ENCODE peak calls at places on chromosomes 13 and 19, in seven cellular contexts. T is fibroblast of mammary gland; H is NCI-H2227 treated with DMSO at 0.1 percent for 48 hours; D is activated CD4-positive, alpha-beta T cell treated with anti-CD3 and anti-CD28 coated beads, Interleukin-2, amount 50 U/mL, for 4 hours; O is tibial nerve; C is NCI-H345; V is NCI-H748 treated with DMSO at 0.1 percent for 48 hours. Y is an unnamed sample.

GRCh38 chr19:39951065-39951650 is 16.7 kb upstream of the FCGBP start:
- DNase-seq in C (no peak), T (no peak), V (no peak), O (no peak), H (no peak), D (no peak), Y (no peak)

GRCh38 chr19:5966215-5966614 is 11.7 kb downstream of the RANBP3 start:
- DNase-seq in T (peak; percentile 79), H (no peak), O (no peak), C (no peak), V (no peak), D (no peak), Y (no peak)

GRCh38 chr19:15288146-15288963 is 44.0 kb downstream of the BRD4 start:
- DNase-seq in C (peak; percentile 56), T (peak; percentile 55), D (no peak), O (no peak), V (no peak), H (no peak), Y (no peak)

GRCh38 chr19:17948967-17949930 is 16.4 kb downstream of the CCDC124 start:
- DNase-seq in C (no peak), O (no peak), T (no peak), H (no peak), V (no peak), D (no peak), Y (peak; percentile 12)

GRCh38 chr19:39587496-39587895 is 14.8 kb upstream of the LGALS13 start:
- DNase-seq in H (no peak), V (no peak), O (no peak), C (no peak), T (no peak), D (no peak), Y (no peak)

GRCh38 chr19:2042485-2043268 is 8.4 kb downstream of the MKNK2 start:
- DNase-seq in H (no peak), O (no peak), V (no peak), C (no peak), T (no peak), D (no peak), Y (no peak)

GRCh38 chr19:48819366-48819816 is 8.6 kb upstream of the BCAT2 start:
- DNase-seq in H (no peak), O (peak; percentile 96), C (no peak), T (peak; percentile 94), V (no peak), D (no peak), Y (no peak)

GRCh38 chr19:4375620-4376228 is 24.6 kb downstream of the SH3GL1 start:
- DNase-seq in O (no peak), V (no peak), H (no peak), T (peak; percentile 84), D (no peak), C (peak; percentile 36), Y (no peak)

GRCh38 chr13:47233734-47234133 is 336.9 kb upstream of the HTR2A start:
- DNase-seq in H (no peak), C (no peak), O (no peak), T (peak; percentile 55), V (no peak), D (no peak), Y (no peak)

GRCh38 chr19:8355631-8356402 is 8.1 kb upstream of the ANGPTL4 start:
- DNase-seq in C (no peak), V (no peak), D (no peak), O (peak; percentile 64), H (no peak), T (peak; percentile 100), Y (no peak)

GRCh38 chr19:35986111-35986510 is 8.9 kb upstream of the SDHAF1 start:
- DNase-seq in T (no peak), O (no peak), V (no peak), C (no peak), D (no peak), H (no peak), Y (no peak)

GRCh38 chr13:42906257-42906656 is 85.8 kb downstream of the EPSTI1 start:
- DNase-seq in V (no peak), D (no peak), H (no peak), O (no peak), C (no peak), T (no peak), Y (no peak)

GRCh38 chr19:55614711-55615552 is 9.4 kb downstream of the ZNF784 start:
- DNase-seq in V (no peak), H (no peak), T (no peak), D (no peak), C (no peak), O (no peak), Y (no peak)

GRCh38 chr19:56566904-56567273 is 379 bp upstream of the ZNF470 start:
- DNase-seq in T (peak; percentile 39), D (peak; percentile 10), V (peak; percentile 41), H (peak; percentile 90), C (peak; percentile 30), O (peak; percentile 33), Y (peak; percentile 23)

GRCh38 chr13:110340812-110341444 is 33.8 kb downstream of the COL4A2 start:
- DNase-seq in C (no peak), D (peak; percentile 36), T (peak; percentile 34), V (no peak), H (no peak), O (peak; percentile 34), Y (peak; percentile 25)

GRCh38 chr13:41905600-41906254 is 55.2 kb downstream of the VWA8 start:
- DNase-seq in V (peak; percentile 5), O (no peak), T (peak; percentile 68), D (no peak), H (no peak), C (peak; percentile 24), Y (no peak)

GRCh38 chr19:53813996-53814395 is 10.1 kb downstream of the NLRP12 start:
- DNase-seq in O (no peak), C (no peak), V (no peak), D (no peak), T (peak; percentile 88), H (no peak), Y (no peak)

GRCh38 chr13:91643394-91643793 is 245.0 kb downstream of the GPC5 start:
- DNase-seq in H (no peak), T (no peak), O (no peak), D (no peak), V (no peak), C (no peak), Y (no peak)

GRCh38 chr19:44635581-44636438 is 7.9 kb upstream of the PVR start:
- DNase-seq in H (no peak), O (no peak), T (peak; percentile 33), V (no peak), D (no peak), C (no peak), Y (no peak)

GRCh38 chr19:27860309-27860934 is 1352.5 kb downstream of the UQCRFS1 start:
- DNase-seq in T (no peak), C (no peak), O (no peak), V (no peak), D (no peak), H (no peak), Y (no peak)

GRCh38 chr19:32748497-32748896 is 28.9 kb downstream of the TDRD12 start:
- DNase-seq in O (no peak), H (no peak), V (no peak), C (peak; percentile 70), T (no peak), D (no peak), Y (no peak)

GRCh38 chr19:7673995-7674667 is 2.8 kb upstream of the MCEMP1 start:
- DNase-seq in D (no peak), V (peak; percentile 24), C (no peak), T (peak; percentile 84), O (peak; percentile 50), H (no peak), Y (peak; percentile 6)

GRCh38 chr19:3284759-3285646 is 60.5 kb downstream of the CELF5 start:
- DNase-seq in D (peak; percentile 42), T (peak; percentile 21), V (peak; percentile 8), O (no peak), H (no peak), C (peak; percentile 86), Y (peak; percentile 49)

GRCh38 chr13:82747948-82748347 is 1134.3 kb downstream of the SLITRK1 start:
- DNase-seq in T (peak; percentile 56), V (no peak), D (no peak), O (no peak), H (no peak), C (no peak), Y (no peak)

GRCh38 chr19:33440682-33441081 is 67.2 kb downstream of the CEBPG start:
- DNase-seq in D (no peak), C (no peak), T (no peak), H (no peak), O (no peak), V (no peak), Y (no peak)

GRCh38 chr13:92514420-92515125 is 712.0 kb upstream of the GPC6 start:
- DNase-seq in D (no peak), O (no peak), H (no peak), V (no peak), C (no peak), T (no peak), Y (no peak)

GRCh38 chr13:93151277-93151676 is 75.3 kb upstream of the GPC6 start:
- DNase-seq in C (no peak), H (no peak), D (no peak), V (no peak), T (peak; percentile 93), O (no peak), Y (no peak)

GRCh38 chr13:52779028-52779612 is 39.5 kb upstream of the CNMD start:
- DNase-seq in O (no peak), C (no peak), V (no peak), T (no peak), H (no peak), D (no peak), Y (no peak)